ENCODE peak calls at places on chromosomes 5 and 9, in eight cellular contexts. L is esophagus squamous epithelium, N is H1, P is gastrocnemius medialis, Y is IMR-90, H is stomach, T is sigmoid colon, B is ovary. V is an unnamed sample. For H3K36me3 and H3K27me3, the result is how much of the 10 kb centered on the place peaks cover.

GRCh38 chr9:92378825-92379535 is 25.4 kb downstream of the OGN start:
- DNase-seq in L (no peak), N (no peak), P (no peak), Y (peak), H (no peak), T (no peak), B (no peak), V (no peak)

GRCh38 chr9:96067004-96067403 is 191.5 kb downstream of the ERCC6L2 start:
- DNase-seq in L (no peak), N (no peak), P (no peak), Y (no peak), H (no peak), T (no peak), B (no peak), V (no peak)

GRCh38 chr5:162721125-162721524 is 653.6 kb downstream of the GABRG2 start:
- DNase-seq in L (no peak), N (no peak), P (no peak), Y (no peak), H (no peak), T (no peak), B (no peak), V (no peak)

GRCh38 chr5:127838661-127839060 is 135.5 kb downstream of the CCDC192 start:
- DNase-seq in L (no peak), N (no peak), P (no peak), Y (peak), H (peak), T (no peak), B (no peak), V (no peak)

GRCh38 chr9:79165006-79165405 is 406.8 kb upstream of the TLE4 start:
- DNase-seq in L (no peak), N (no peak), P (no peak), Y (peak), H (no peak), T (no peak), B (no peak), V (no peak)

GRCh38 chr5:148769941-148770340 is 56.5 kb upstream of the ADRB2 start:
- DNase-seq in L (no peak), N (no peak), P (no peak), Y (no peak), H (no peak), T (no peak), B (no peak), V (no peak)

GRCh38 chr5:169221519-169221918 is 79.4 kb downstream of the SLIT3 start:
- DNase-seq in L (no peak), N (no peak), P (no peak), Y (no peak), H (no peak), T (no peak), B (no peak), V (no peak)

GRCh38 chr9:21392270-21392669 is 7.1 kb upstream of the IFNA2 start:
- DNase-seq in L (no peak), N (no peak), P (no peak), Y (no peak), H (no peak), T (no peak), B (no peak), V (no peak)

GRCh38 chr5:179327026-179327735 is 18.1 kb downstream of the ADAMTS2 start:
- DNase-seq in L (no peak), N (no peak), P (no peak), Y (no peak), H (no peak), T (peak), B (no peak), V (no peak)

GRCh38 chr9:129407905-129408452 is 212.9 kb downstream of the C9orf50 start:
- DNase-seq in L (no peak), N (no peak), P (no peak), Y (no peak), H (no peak), T (no peak), B (no peak), V (no peak)

GRCh38 chr5:38948501-38948900 is 102.7 kb downstream of the OSMR start:
- DNase-seq in L (no peak), N (no peak), P (no peak), Y (peak), H (no peak), T (no peak), B (no peak), V (no peak)

GRCh38 chr9:132800038-132800648 is 77.9 kb downstream of the AK8 start:
- DNase-seq in L (no peak), N (peak), P (peak), Y (peak), H (peak), T (peak), B (peak), V (peak)

GRCh38 chr5:168851902-168852321 is 272.7 kb upstream of the PANK3 start:
- DNase-seq in L (no peak), N (no peak), P (no peak), Y (no peak), H (no peak), T (no peak), B (no peak), V (no peak)

GRCh38 chr5:78799254-78800017 is 150.9 kb upstream of the LHFPL2 start:
- DNase-seq in L (no peak), N (no peak), P (no peak), Y (peak), H (no peak), T (no peak), B (no peak), V (no peak)

GRCh38 chr9:99828417-99829176 is 6.9 kb downstream of the NR4A3 start:
- DNase-seq in L (no peak), N (no peak), P (no peak), Y (no peak), H (no peak), T (no peak), B (no peak), V (no peak)

GRCh38 chr9:101594796-101595195 is at the start of gene PPP3R2:
- DNase-seq in L (no peak), N (no peak), P (no peak), Y (no peak), H (no peak), T (no peak), B (no peak), V (no peak)

GRCh38 chr5:142012792-142013388 is at the start of gene GNPDA1:
- DNase-seq in L (peak), N (peak), P (peak), Y (peak), H (peak), T (peak), B (peak), V (peak)
- TF ChIP-seq POLR2A in L (peak), N (peak), P (peak), Y (peak), H (no peak), T (no peak), B (peak), V (peak)

GRCh38 chr9:109050444-109050843 is 37.1 kb upstream of the CTNNAL1 start:
- DNase-seq in L (no peak), N (no peak), P (no peak), Y (no peak), H (no peak), T (no peak), B (no peak), V (no peak)

GRCh38 chr9:109046346-109046745 is 33.0 kb upstream of the CTNNAL1 start:
- DNase-seq in L (no peak), N (no peak), P (no peak), Y (no peak), H (no peak), T (no peak), B (no peak), V (no peak)

GRCh38 chr9:109048822-109049221 is 35.5 kb upstream of the CTNNAL1 start:
- DNase-seq in L (no peak), N (no peak), P (no peak), Y (no peak), H (no peak), T (no peak), B (no peak), V (no peak)

GRCh38 chr9:109043578-109043977 is 30.3 kb upstream of the CTNNAL1 start:
- DNase-seq in L (no peak), N (no peak), P (no peak), Y (no peak), H (no peak), T (no peak), B (no peak), V (no peak)

DNA sequence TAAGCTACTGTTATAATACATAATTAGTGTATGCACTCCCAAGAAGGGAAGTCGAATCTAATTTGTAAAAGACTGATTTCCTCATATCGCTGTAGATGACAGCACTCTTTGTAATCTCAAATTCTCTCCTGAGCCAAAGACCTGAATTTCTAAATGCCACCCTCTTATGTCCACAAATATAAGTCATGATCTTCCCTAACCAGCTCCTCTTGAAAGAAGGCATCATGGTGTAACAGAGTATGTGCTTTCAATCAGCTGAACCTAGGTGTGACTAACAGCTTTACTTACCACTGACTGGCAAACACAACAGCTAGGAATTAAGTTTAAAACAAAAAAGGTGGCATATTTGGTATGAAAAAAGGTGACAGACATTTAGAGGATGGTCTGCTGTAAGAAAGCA is 34.0 kb upstream of the CTNNAL1 start:
- DNase-seq in L (no peak), N (no peak), P (no peak), Y (no peak), H (no peak), T (no peak), B (no peak), V (no peak)
- H3K36me3 ChIP-seq in L (under half), N (under half), P (under half), Y (under half), H (half or more), T (under half), B (under half), V (under half)

GRCh38 chr9:14340536-14340935 is 26.6 kb upstream of the NFIB start:
- DNase-seq in L (no peak), N (no peak), P (no peak), Y (no peak), H (no peak), T (no peak), B (no peak), V (no peak)
- H3K27me3 ChIP-seq in L (under half), N (under half), P (under half), Y (half or more), H (under half), T (under half), B (under half), V (under half)

GRCh38 chr5:176886336-176887251 is 12.6 kb downstream of the HK3 start:
- DNase-seq in L (no peak), N (no peak), P (peak), Y (no peak), H (no peak), T (peak), B (no peak), V (peak)
- TF ChIP-seq POLR2A in L (no peak), N (no peak), P (no peak), Y (no peak), H (no peak), T (no peak), B (no peak), V (no peak)

GRCh38 chr5:101942321-101942882 is 353.7 kb downstream of the SLCO4C1 start:
- DNase-seq in L (no peak), N (no peak), P (no peak), Y (no peak), H (no peak), T (no peak), B (no peak), V (peak)
- H3K36me3 ChIP-seq in L (under half), N (under half), P (under half), Y (under half), H (under half), T (under half), B (under half), V (under half)

GRCh38 chr5:1244255-1244654 is 19.1 kb downstream of the SLC6A18 start:
- DNase-seq in L (no peak), N (no peak), P (no peak), Y (no peak), H (no peak), T (no peak), B (no peak), V (no peak)
- H3K27me3 ChIP-seq in L (under half), N (under half), P (under half), Y (under half), H (under half), T (under half), B (under half), V (under half)

DNA sequence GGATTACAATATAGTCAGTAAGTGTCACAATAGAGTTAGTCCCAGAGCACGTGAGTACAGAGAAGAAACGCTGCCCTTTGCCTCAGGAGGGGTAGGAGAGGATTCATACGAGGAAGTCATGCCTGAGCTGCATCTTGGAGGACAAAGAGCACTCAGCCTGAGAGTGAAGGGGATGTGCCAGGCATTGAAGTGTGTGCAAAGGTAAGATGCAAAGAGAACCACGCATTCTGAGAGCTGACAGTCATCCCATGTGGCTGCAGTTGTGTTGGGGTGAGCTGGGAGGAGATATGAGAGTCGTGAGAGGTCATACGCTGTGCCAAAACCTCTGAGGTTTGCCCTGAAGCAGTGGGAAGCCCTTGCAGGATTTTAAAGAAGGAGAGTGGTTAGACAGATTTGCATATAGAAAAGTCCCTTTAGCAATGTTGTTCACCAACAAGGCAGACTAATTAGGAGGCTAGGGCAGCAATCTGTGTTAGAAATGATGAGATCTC is 97.5 kb downstream of the PIP5K1B start:
- DNase-seq in L (no peak), N (no peak), P (no peak), Y (no peak), H (no peak), T (no peak), B (no peak), V (no peak)
- TF ChIP-seq POLR2A in L (no peak), N (no peak), P (no peak), Y (no peak), H (no peak), T (no peak), B (no peak), V (no peak)

DNA sequence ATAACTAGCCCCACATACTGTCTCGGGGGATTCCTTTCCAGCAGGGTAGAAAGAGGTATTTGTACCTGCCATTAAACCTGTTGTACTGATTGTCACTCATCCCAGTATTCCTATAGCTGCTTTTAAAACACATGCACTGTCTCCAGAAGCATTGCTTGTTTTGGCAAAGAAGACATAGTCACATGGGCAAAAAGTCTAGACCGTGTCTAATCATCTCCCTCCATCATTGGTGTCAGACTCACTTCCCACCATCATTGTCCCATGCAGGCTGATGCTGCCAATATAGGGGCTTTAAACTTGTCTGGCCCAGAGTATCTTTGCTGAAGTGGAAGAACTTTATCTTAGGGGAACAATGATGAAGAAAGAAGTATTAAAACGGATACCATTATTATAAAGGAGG is 12.6 kb downstream of the DNAJC21 start:
- DNase-seq in L (no peak), N (no peak), P (no peak), Y (no peak), H (no peak), T (no peak), B (no peak), V (no peak)
- H3K36me3 ChIP-seq in L (under half), N (under half), P (under half), Y (under half), H (half or more), T (under half), B (under half), V (under half)

DNA sequence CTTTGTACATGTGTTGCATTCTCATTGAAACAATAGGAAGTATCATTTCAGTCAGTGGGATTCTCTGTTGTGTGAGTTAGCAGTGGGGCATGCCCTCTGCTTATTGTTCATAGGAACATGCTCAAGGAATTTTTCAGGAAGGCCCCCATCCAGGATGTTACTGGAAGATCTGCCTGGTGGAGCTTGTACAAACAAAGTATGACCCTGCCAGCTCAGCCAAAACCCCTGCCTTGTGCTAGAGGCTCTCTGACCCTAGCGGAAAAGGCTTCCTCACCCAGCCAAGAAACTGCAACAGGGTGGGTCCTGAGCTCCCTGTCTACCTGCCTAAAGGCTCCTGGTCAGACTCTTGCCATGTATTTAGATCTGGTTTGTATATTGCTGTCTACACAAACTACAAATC is 43.2 kb downstream of the MRRF start:
- DNase-seq in L (no peak), N (no peak), P (no peak), Y (peak), H (no peak), T (no peak), B (no peak), V (peak)
- H3K27me3 ChIP-seq in L (under half), N (under half), P (under half), Y (under half), H (under half), T (under half), B (under half), V (under half)

GRCh38 chr5:73626814-73627313 is 868 bp downstream of the ARHGEF28 start:
- DNase-seq in L (no peak), N (no peak), P (no peak), Y (no peak), H (no peak), T (no peak), B (peak), V (no peak)

GRCh38 chr5:73625314-73625904 is 587 bp upstream of the ARHGEF28 start:
- DNase-seq in L (no peak), N (peak), P (no peak), Y (peak), H (no peak), T (no peak), B (no peak), V (no peak)

GRCh38 chr5:73623929-73624404 is 2.0 kb upstream of the ARHGEF28 start:
- DNase-seq in L (no peak), N (no peak), P (no peak), Y (no peak), H (peak), T (no peak), B (no peak), V (peak)

GRCh38 chr5:73624888-73625287 is 1.1 kb upstream of the ARHGEF28 start:
- DNase-seq in L (no peak), N (no peak), P (no peak), Y (no peak), H (no peak), T (no peak), B (no peak), V (no peak)

DNA sequence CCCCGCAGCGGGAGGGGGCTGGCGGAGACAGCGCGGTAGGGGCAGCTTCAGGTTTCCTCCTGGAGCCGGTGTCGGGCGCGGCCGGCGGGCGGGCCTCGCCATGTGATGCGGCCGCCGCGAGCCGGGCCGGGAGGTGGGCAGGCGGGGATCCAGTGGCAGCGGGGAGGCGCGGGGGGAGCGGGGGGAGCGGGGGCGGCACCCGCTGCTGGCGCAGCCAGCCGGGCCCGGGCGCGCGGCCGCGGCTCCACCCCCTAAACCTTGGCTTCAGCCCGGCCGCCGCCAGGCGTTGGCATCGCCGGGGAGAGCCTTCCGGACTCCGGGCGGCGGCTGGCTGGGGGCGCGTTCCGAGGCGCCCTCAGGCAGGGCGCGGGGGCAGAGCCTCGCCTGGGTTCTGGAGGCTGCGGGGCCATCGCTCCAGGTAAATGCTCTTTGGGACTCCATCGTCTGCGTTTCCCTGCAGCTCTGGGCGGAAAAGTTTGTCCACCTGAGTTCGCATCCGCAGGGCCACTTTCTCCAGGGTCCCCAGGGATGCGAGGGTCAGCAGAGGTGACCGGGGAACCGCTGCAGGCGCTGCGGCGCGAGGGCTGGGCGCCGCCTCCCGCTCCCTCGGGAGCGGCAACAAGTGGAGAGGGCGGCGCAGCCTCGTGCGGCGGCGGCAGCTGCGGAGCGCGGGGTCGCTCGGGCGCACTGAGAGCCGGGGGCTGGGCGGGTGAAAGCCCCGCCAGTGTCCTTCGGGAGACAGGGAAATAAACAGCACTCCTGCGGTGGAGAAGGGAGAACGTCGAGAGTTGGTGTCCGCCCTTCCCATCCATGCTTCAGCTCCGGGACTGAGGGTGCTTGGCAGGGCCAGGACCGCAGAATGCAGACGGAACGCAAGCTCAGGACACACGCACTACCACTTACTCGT is at the start of gene ARHGEF28:
- DNase-seq in L (no peak), N (no peak), P (peak), Y (peak), H (peak), T (peak), B (peak), V (peak)
- TF ChIP-seq POLR2A in L (peak), N (no peak), P (no peak), Y (no peak), H (no peak), T (no peak), B (no peak), V (peak)